ENCODE peak calls at places on chromosomes 16 and 17, in four cellular contexts. H, M, G and Z are unnamed samples.

GRCh38 chr17:1908699-1909309 is 79.0 kb downstream of the RPA1 start:
- DNase-seq in H (peak; percentile 78), M (peak; percentile 69), G (peak; percentile 73), Z (peak; percentile 77)

GRCh38 chr17:73262676-73263642 is 1.3 kb upstream of the CPSF4L start:
- DNase-seq in H (peak; percentile 40), M (no peak), G (no peak), Z (no peak)

GRCh38 chr17:72687941-72688340 is 404.5 kb downstream of the SLC39A11 start:
- DNase-seq in H (no peak), M (no peak), G (no peak), Z (no peak)

GRCh38 chr17:5843366-5844026 is 226.7 kb upstream of the WSCD1 start:
- DNase-seq in H (no peak), M (no peak), G (no peak), Z (no peak)

GRCh38 chr17:43732961-43733360 is 25.6 kb downstream of the SOST start:
- DNase-seq in H (peak; percentile 92), M (no peak), G (peak; percentile 87), Z (peak; percentile 79)

GRCh38 chr16:50279142-50279865 is 13.0 kb downstream of the ADCY7 start:
- DNase-seq in H (no peak), M (no peak), G (no peak), Z (no peak)

GRCh38 chr17:73588291-73589095 is 55.8 kb downstream of the SDK2 start:
- DNase-seq in H (no peak), M (no peak), G (no peak), Z (no peak)

GRCh38 chr16:50208460-50208931 is 55.4 kb downstream of the TENT4B start:
- DNase-seq in H (no peak), M (no peak), G (peak; percentile 73), Z (peak; percentile 51)

GRCh38 chr17:41322264-41322902 is 6.9 kb upstream of the KRTAP17-1 start:
- DNase-seq in H (peak; percentile 46), M (peak; percentile 18), G (peak; percentile 79), Z (peak; percentile 60)

GRCh38 chr17:11272191-11272590 is 31.2 kb downstream of the SHISA6 start:
- DNase-seq in H (no peak), M (no peak), G (no peak), Z (no peak)

GRCh38 chr17:33927732-33928133 is 327.4 kb upstream of the CCL2 start:
- DNase-seq in H (peak; percentile 50), M (no peak), G (peak; percentile 29), Z (no peak)

GRCh38 chr16:51276335-51276734 is 125.3 kb upstream of the SALL1 start:
- DNase-seq in H (no peak), M (no peak), G (no peak), Z (peak; percentile 13)

GRCh38 chr16:73191111-73192046 is 143.5 kb upstream of the ZFHX3 start:
- DNase-seq in H (no peak), M (no peak), G (no peak), Z (no peak)

GRCh38 chr16:2009791-2010510 is at the start of gene ZNF598:
- DNase-seq in H (peak; percentile 93), M (peak; percentile 83), G (peak; percentile 84), Z (peak; percentile 88)

GRCh38 chr16:87407511-87408112 is 15.5 kb downstream of the MAP1LC3B start:
- DNase-seq in H (no peak), M (no peak), G (no peak), Z (no peak)

GRCh38 chr16:52953215-52953614 is 99.5 kb downstream of the CHD9NB start:
- DNase-seq in H (no peak), M (no peak), G (no peak), Z (no peak)

GRCh38 chr17:34998205-34998604 is 17.9 kb downstream of the LIG3 start:
- DNase-seq in H (peak; percentile 83), M (peak; percentile 26), G (peak; percentile 70), Z (peak; percentile 75)

GRCh38 chr17:28384281-28385036 is 13.0 kb downstream of the SARM1 start:
- DNase-seq in H (no peak), M (no peak), G (no peak), Z (peak; percentile 28)

GRCh38 chr17:3046753-3047152 is 16.7 kb downstream of the OR1D5 start:
- DNase-seq in H (no peak), M (no peak), G (no peak), Z (no peak)

GRCh38 chr16:58440094-58440493 is 47.8 kb downstream of the GINS3 start:
- DNase-seq in H (no peak), M (no peak), G (no peak), Z (no peak)

GRCh38 chr17:77180503-77181330 is 39.9 kb downstream of the SEC14L1 start:
- DNase-seq in H (no peak), M (no peak), G (no peak), Z (no peak)

GRCh38 chr16:16185095-16185494 is 38.2 kb downstream of the ABCC6 start:
- DNase-seq in H (no peak), M (no peak), G (no peak), Z (no peak)

GRCh38 chr16:57889960-57890751 is 80.8 kb downstream of the CNGB1 start:
- DNase-seq in H (no peak), M (no peak), G (peak; percentile 28), Z (peak; percentile 63)

GRCh38 chr17:79832211-79833109 is 6.8 kb downstream of the CBX4 start:
- DNase-seq in H (no peak), M (no peak), G (no peak), Z (peak; percentile 67)

GRCh38 chr16:31484491-31485171 is 1.7 kb downstream of the SLC5A2 start:
- DNase-seq in H (peak; percentile 27), M (no peak), G (no peak), Z (no peak)

GRCh38 chr16:83903739-83904138 is 4.8 kb downstream of the MLYCD start:
- DNase-seq in H (no peak), M (no peak), G (peak; percentile 60), Z (peak; percentile 60)

GRCh38 chr17:32528825-32529224 is 42.0 kb downstream of the CDK5R1 start:
- DNase-seq in H (no peak), M (no peak), G (no peak), Z (no peak)

DNA sequence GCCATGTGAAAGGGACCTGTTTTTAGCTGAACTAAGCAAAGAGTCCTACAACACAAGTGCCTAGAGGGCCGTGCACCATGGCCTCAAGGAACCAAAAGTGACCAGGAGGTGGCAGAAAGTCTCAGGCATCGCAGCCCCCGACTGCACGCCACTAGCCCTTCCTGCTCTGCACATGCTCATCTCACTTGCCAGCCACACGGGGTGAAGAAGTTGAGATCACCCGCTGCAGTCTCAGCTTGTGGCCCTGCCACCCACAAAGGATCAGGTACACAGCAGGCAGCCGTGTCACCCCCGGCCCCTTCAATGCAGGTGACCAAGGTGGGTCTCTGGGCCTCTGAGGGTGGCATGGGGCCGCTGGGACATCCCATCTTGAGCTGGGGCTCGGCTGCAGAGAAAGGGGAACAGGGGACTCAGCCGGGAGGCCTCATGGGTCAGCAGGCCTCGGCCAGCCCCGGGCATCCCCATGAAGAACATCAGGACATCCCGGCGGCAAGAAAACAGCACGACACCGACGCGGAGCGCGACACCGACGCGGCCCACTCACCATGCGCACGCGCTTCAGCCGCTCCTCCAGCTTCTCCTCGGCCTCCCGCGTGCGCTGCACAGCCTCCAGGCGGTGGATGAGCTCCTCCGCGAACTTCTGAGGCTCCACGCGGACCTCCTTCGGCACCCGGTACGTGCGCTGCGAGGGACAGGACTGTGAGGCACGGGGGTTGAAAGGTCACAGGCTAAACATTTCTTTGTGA is 21.0 kb downstream of the PDIA2 start:
- DNase-seq in H (no peak), M (no peak), G (no peak), Z (peak; percentile 22)
- H2AK5ac ChIP-seq in H (no peak overlapping the region), M (no peak overlapping the region), G (no peak overlapping the region), Z (no peak overlapping the region)

DNA sequence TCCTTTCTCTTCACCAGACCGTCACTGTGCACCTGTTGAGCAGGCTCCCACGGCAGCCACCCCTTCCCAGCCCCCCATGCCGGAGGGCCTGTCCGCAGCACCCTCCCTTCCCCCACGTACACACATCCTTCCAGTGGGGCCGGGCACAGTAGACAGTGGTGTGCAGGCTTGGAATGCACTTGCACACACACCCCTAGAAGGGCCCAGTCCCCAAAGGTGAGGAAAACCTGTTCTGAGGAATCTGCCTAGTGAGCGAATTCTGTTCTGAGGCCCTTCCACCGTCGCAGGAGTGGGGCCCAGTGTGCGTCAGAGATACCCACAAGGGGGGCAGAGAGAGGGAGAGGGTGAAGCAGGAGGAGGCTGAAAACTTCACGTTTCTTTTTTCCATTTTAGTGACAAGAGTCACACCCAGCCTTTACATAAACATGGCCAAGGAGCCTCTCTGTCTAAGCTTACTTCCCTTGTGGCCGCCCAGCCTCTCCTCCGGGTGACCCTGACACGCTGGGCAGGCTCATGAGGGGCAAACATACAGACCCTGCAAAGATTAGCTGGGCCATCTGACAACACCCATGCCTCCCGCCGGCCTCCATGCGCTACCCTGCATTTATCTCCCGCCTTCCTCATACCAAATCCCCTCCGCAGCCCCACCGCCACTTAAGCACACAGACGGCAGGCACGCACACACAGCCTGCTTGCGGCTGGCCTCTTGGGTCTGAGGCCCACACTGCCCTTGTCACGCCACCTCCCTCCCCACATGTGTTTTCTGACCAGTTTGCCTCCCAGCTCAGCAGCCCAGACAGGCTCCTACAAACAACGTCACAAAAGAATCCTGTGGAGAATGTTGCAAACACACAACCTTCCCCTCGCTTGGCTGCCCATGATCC is 1.8 kb downstream of the ZBTB4 start:
- DNase-seq in H (no peak), M (no peak), G (peak; percentile 95), Z (peak; percentile 99)
- H3K4me1 ChIP-seq in H (peaks cover 5% of the 10 kb centered on the region), M (peaks cover 24% of the 10 kb centered on the region), G (peaks cover 23% of the 10 kb centered on the region), Z (peaks cover 41% of the 10 kb centered on the region)

GRCh38 chr17:40265337-40265736 is 22.3 kb upstream of the CDC6 start:
- DNase-seq in H (peak; percentile 29), M (no peak), G (no peak), Z (no peak)

GRCh38 chr17:40266882-40267281 is 20.8 kb upstream of the CDC6 start:
- DNase-seq in H (no peak), M (no peak), G (no peak), Z (no peak)

GRCh38 chr17:40268141-40268712 is 19.5 kb upstream of the CDC6 start:
- DNase-seq in H (no peak), M (no peak), G (peak; percentile 26), Z (no peak)

GRCh38 chr17:40260528-40260927 is 27.2 kb upstream of the CDC6 start:
- DNase-seq in H (no peak), M (no peak), G (no peak), Z (no peak)

GRCh38 chr17:40264458-40265185 is 23.1 kb upstream of the CDC6 start:
- DNase-seq in H (peak; percentile 66), M (no peak), G (no peak), Z (no peak)
- H2AK5ac ChIP-seq in H (no peak overlapping the region), M (no peak overlapping the region), G (no peak overlapping the region), Z (no peak overlapping the region)

GRCh38 chr17:78789149-78789662 is 7.1 kb upstream of the CYTH1 start:
- DNase-seq in H (no peak), M (no peak), G (no peak), Z (no peak)
- H3K4me1 ChIP-seq in H (no peaks in the 10 kb centered on the region), M (no peaks in the 10 kb centered on the region), G (peaks cover 27% of the 10 kb centered on the region), Z (peaks cover 7% of the 10 kb centered on the region)

DNA sequence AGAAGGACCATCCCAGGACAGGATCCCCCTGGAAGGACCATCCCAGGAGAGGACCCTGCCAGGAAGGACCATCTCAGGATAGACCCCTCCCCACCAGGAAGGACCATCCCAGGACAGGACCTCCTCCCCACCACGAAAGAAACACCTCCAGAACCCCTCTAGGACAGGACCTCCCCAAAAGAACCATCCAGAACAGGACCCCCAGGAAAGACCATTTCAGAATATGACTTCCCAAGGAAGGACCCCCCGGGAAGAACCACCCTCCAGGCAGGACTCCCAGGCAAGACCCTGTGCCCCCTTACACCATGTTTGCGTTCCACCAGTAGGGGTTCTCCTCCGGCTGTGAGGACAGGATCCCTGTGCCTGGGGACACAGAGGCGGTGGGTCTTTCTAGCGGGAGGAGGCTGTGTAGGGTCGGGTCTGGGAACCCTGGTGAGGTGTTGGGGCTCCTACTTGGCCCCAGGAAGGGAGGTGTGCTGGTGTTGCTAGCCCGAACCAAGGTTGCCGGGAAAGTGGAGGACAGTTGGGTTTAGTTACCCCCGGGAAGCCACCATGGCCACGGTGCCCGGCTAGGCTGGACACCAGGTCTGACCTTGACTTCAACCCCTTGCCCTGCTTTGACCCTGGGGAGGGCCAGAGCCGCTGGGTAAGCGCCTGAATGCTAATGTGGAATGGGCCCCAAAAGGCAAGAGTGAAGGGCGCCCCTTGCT is 2.2 kb downstream of the NOTUM start:
- DNase-seq in H (no peak), M (no peak), G (no peak), Z (no peak)
- H2AK5ac ChIP-seq in H (no peak overlapping the region), M (peak overlapping the region; percentile 97), G (no peak overlapping the region), Z (no peak overlapping the region)